ENCODE peak calls at places on chromosomes 13 and 19, in nine cellular contexts. One of them, this sample, is unnamed. For H3K4me1, the result is how much of the 10 kb centered on the place peaks cover.

GRCh38 chr13:94195715-94196114 is 283.8 kb downstream of the DCT start:
- DNase-seq in psoas muscle: no peak
- DNase-seq in CD8-positive, alpha-beta T cell: no peak
- DNase-seq in H1: no peak
- DNase-seq in spleen: no peak
- DNase-seq in ovary: no peak
- DNase-seq in right atrium auricular region: no peak
- DNase-seq in heart left ventricle: no peak
- DNase-seq in astrocyte: peak
- DNase-seq in this sample: peak

GRCh38 chr13:33004454-33004853 is 11.8 kb upstream of the KL start:
- DNase-seq in psoas muscle: peak
- DNase-seq in CD8-positive, alpha-beta T cell: no peak
- DNase-seq in H1: no peak
- DNase-seq in spleen: no peak
- DNase-seq in ovary: no peak
- DNase-seq in right atrium auricular region: no peak
- DNase-seq in heart left ventricle: peak
- DNase-seq in astrocyte: no peak
- DNase-seq in this sample: no peak

GRCh38 chr13:62320129-62320724 is 904.6 kb upstream of the PCDH20 start:
- DNase-seq in psoas muscle: no peak
- DNase-seq in CD8-positive, alpha-beta T cell: no peak
- DNase-seq in H1: no peak
- DNase-seq in spleen: no peak
- DNase-seq in ovary: no peak
- DNase-seq in right atrium auricular region: no peak
- DNase-seq in heart left ventricle: no peak
- DNase-seq in astrocyte: peak
- DNase-seq in this sample: peak

GRCh38 chr19:12757544-12758274 is 6.1 kb downstream of the BEST2 start:
- DNase-seq in psoas muscle: peak
- DNase-seq in CD8-positive, alpha-beta T cell: peak
- DNase-seq in H1: peak
- DNase-seq in spleen: peak
- DNase-seq in ovary: peak
- DNase-seq in right atrium auricular region: peak
- DNase-seq in heart left ventricle: peak
- DNase-seq in astrocyte: peak
- DNase-seq in this sample: peak

GRCh38 chr13:39401756-39402155 is 201.2 kb downstream of the LHFPL6 start:
- DNase-seq in psoas muscle: no peak
- DNase-seq in CD8-positive, alpha-beta T cell: no peak
- DNase-seq in H1: no peak
- DNase-seq in spleen: no peak
- DNase-seq in ovary: no peak
- DNase-seq in right atrium auricular region: no peak
- DNase-seq in heart left ventricle: no peak
- DNase-seq in astrocyte: peak
- DNase-seq in this sample: no peak

GRCh38 chr13:35891973-35892441 is 239.2 kb downstream of the DCLK1 start:
- DNase-seq in psoas muscle: no peak
- DNase-seq in CD8-positive, alpha-beta T cell: no peak
- DNase-seq in H1: no peak
- DNase-seq in spleen: no peak
- DNase-seq in ovary: no peak
- DNase-seq in right atrium auricular region: no peak
- DNase-seq in heart left ventricle: no peak
- DNase-seq in astrocyte: peak
- DNase-seq in this sample: peak

GRCh38 chr13:107023335-107023734 is 455.4 kb upstream of the ARGLU1 start:
- DNase-seq in psoas muscle: no peak
- DNase-seq in CD8-positive, alpha-beta T cell: no peak
- DNase-seq in H1: no peak
- DNase-seq in spleen: no peak
- DNase-seq in ovary: no peak
- DNase-seq in right atrium auricular region: no peak
- DNase-seq in heart left ventricle: no peak
- DNase-seq in astrocyte: no peak
- DNase-seq in this sample: no peak

GRCh38 chr19:572891-573825 is 762 bp downstream of the BSG start:
- DNase-seq in psoas muscle: peak
- DNase-seq in CD8-positive, alpha-beta T cell: no peak
- DNase-seq in H1: no peak
- DNase-seq in spleen: peak
- DNase-seq in ovary: peak
- DNase-seq in right atrium auricular region: no peak
- DNase-seq in heart left ventricle: no peak
- DNase-seq in astrocyte: no peak
- DNase-seq in this sample: no peak

GRCh38 chr13:76331948-76332712 is 554.1 kb downstream of the KCTD12 start:
- DNase-seq in psoas muscle: no peak
- DNase-seq in CD8-positive, alpha-beta T cell: no peak
- DNase-seq in H1: no peak
- DNase-seq in spleen: no peak
- DNase-seq in ovary: no peak
- DNase-seq in right atrium auricular region: no peak
- DNase-seq in heart left ventricle: no peak
- DNase-seq in astrocyte: peak
- DNase-seq in this sample: no peak

GRCh38 chr19:47538812-47539211 is 23.9 kb upstream of the NAPA start:
- DNase-seq in psoas muscle: no peak
- DNase-seq in CD8-positive, alpha-beta T cell: no peak
- DNase-seq in H1: no peak
- DNase-seq in spleen: no peak
- DNase-seq in ovary: no peak
- DNase-seq in right atrium auricular region: no peak
- DNase-seq in heart left ventricle: no peak
- DNase-seq in astrocyte: no peak
- DNase-seq in this sample: no peak

GRCh38 chr19:50933640-50934039 is 19.2 kb downstream of the KLK5 start:
- DNase-seq in psoas muscle: no peak
- DNase-seq in CD8-positive, alpha-beta T cell: no peak
- DNase-seq in H1: no peak
- DNase-seq in spleen: no peak
- DNase-seq in ovary: no peak
- DNase-seq in right atrium auricular region: no peak
- DNase-seq in heart left ventricle: no peak
- DNase-seq in astrocyte: peak
- DNase-seq in this sample: peak

GRCh38 chr19:42285546-42285945 is 16.4 kb upstream of the PRR19 start:
- DNase-seq in psoas muscle: no peak
- DNase-seq in CD8-positive, alpha-beta T cell: no peak
- DNase-seq in H1: no peak
- DNase-seq in spleen: peak
- DNase-seq in ovary: peak
- DNase-seq in right atrium auricular region: no peak
- DNase-seq in heart left ventricle: no peak
- DNase-seq in astrocyte: no peak
- DNase-seq in this sample: no peak
- TF ChIP-seq CTCF in psoas muscle: no peak
- TF ChIP-seq CTCF in CD8-positive, alpha-beta T cell: no peak
- TF ChIP-seq CTCF in H1: peak
- TF ChIP-seq CTCF in spleen: no peak
- TF ChIP-seq CTCF in ovary: no peak
- TF ChIP-seq CTCF in right atrium auricular region: no peak
- TF ChIP-seq CTCF in heart left ventricle: no peak
- TF ChIP-seq CTCF in astrocyte: no peak
- TF ChIP-seq CTCF in this sample: no peak

DNA sequence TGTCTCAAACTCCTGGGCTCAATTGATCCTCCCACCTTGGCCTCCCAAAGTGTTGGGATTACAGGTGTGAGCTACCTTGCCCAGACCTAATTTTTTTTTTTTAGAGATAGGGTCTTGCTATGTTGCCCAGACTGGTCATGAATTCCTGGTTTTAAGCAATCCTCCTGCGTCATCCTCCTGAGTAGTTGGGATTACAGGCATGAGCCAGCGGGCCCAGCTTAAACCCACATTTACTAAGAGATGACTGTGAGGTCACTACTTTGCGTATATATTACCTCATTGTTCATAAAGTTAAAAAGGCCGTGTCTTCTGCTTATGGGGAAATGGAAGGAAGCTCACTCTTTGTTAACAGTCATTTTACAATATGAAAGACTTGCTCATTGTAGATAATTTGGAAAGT is 39.6 kb upstream of the C1QTNF9 start:
- DNase-seq in psoas muscle: no peak
- DNase-seq in CD8-positive, alpha-beta T cell: no peak
- DNase-seq in H1: no peak
- DNase-seq in spleen: no peak
- DNase-seq in ovary: no peak
- DNase-seq in right atrium auricular region: peak
- DNase-seq in heart left ventricle: no peak
- DNase-seq in astrocyte: no peak
- DNase-seq in this sample: no peak
- H3K4me1 ChIP-seq in psoas muscle: under half
- H3K4me1 ChIP-seq in CD8-positive, alpha-beta T cell: half or more
- H3K4me1 ChIP-seq in H1: under half
- H3K4me1 ChIP-seq in spleen: half or more
- H3K4me1 ChIP-seq in ovary: under half
- H3K4me1 ChIP-seq in right atrium auricular region: half or more
- H3K4me1 ChIP-seq in heart left ventricle: under half
- H3K4me1 ChIP-seq in astrocyte: under half
- H3K4me1 ChIP-seq in this sample: under half

DNA sequence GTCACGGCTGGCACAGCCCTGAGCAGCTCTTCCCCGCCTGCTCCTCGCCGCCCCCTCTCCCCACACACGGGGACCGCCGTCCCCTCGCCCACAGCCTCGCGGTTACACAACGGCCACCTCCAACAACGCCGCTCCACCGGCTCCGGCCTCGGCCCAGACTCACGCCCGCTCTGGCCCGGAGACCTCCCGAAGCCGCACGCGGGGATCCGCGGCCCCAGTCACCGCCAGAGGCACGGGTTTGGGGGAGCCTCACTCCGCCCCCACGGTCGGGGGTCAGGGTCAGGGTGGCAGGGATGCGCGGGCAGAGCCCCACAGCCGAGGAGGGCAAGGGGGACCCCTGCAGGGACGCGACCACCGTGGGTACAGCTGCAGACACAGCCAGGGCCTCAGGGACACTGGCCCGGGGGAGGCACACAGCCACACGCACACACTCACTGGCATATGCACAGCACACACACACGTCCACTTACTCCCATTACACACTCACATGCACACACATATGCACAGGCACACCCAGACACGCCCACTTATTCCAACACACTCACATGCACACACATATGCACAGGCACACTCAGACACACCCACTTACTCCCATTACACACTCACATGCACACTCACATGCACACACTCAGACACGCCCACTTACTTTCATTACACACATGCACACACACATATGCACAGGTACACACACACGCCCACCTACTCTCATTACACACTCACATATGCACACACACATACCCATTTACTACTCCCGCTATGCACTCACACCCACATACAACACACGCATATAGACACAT is 1.6 kb downstream of the TTYH1 start:
- DNase-seq in psoas muscle: no peak
- DNase-seq in CD8-positive, alpha-beta T cell: no peak
- DNase-seq in H1: no peak
- DNase-seq in spleen: no peak
- DNase-seq in ovary: no peak
- DNase-seq in right atrium auricular region: no peak
- DNase-seq in heart left ventricle: no peak
- DNase-seq in astrocyte: no peak
- DNase-seq in this sample: no peak
- H3K27ac ChIP-seq in psoas muscle: no peak
- H3K27ac ChIP-seq in CD8-positive, alpha-beta T cell: no peak
- H3K27ac ChIP-seq in H1: no peak
- H3K27ac ChIP-seq in spleen: no peak
- H3K27ac ChIP-seq in ovary: no peak
- H3K27ac ChIP-seq in right atrium auricular region: no peak
- H3K27ac ChIP-seq in heart left ventricle: no peak
- H3K27ac ChIP-seq in astrocyte: no peak
- H3K27ac ChIP-seq in this sample: no peak

GRCh38 chr19:14073925-14074838 is 1.6 kb downstream of the MISP3 start:
- DNase-seq in psoas muscle: no peak
- DNase-seq in CD8-positive, alpha-beta T cell: no peak
- DNase-seq in H1: peak
- DNase-seq in spleen: peak
- DNase-seq in ovary: peak
- DNase-seq in right atrium auricular region: peak
- DNase-seq in heart left ventricle: no peak
- DNase-seq in astrocyte: no peak
- DNase-seq in this sample: peak

GRCh38 chr19:14078406-14078805 is 5.8 kb downstream of the MISP3 start:
- DNase-seq in psoas muscle: no peak
- DNase-seq in CD8-positive, alpha-beta T cell: no peak
- DNase-seq in H1: no peak
- DNase-seq in spleen: no peak
- DNase-seq in ovary: no peak
- DNase-seq in right atrium auricular region: no peak
- DNase-seq in heart left ventricle: no peak
- DNase-seq in astrocyte: no peak
- DNase-seq in this sample: no peak

GRCh38 chr19:14070268-14071050 is 2.1 kb upstream of the MISP3 start:
- DNase-seq in psoas muscle: no peak
- DNase-seq in CD8-positive, alpha-beta T cell: no peak
- DNase-seq in H1: no peak
- DNase-seq in spleen: no peak
- DNase-seq in ovary: no peak
- DNase-seq in right atrium auricular region: peak
- DNase-seq in heart left ventricle: no peak
- DNase-seq in astrocyte: no peak
- DNase-seq in this sample: no peak

GRCh38 chr19:14072535-14073231 is at the start of gene MISP3:
- DNase-seq in psoas muscle: peak
- DNase-seq in CD8-positive, alpha-beta T cell: no peak
- DNase-seq in H1: no peak
- DNase-seq in spleen: peak
- DNase-seq in ovary: no peak
- DNase-seq in right atrium auricular region: no peak
- DNase-seq in heart left ventricle: peak
- DNase-seq in astrocyte: peak
- DNase-seq in this sample: peak

DNA sequence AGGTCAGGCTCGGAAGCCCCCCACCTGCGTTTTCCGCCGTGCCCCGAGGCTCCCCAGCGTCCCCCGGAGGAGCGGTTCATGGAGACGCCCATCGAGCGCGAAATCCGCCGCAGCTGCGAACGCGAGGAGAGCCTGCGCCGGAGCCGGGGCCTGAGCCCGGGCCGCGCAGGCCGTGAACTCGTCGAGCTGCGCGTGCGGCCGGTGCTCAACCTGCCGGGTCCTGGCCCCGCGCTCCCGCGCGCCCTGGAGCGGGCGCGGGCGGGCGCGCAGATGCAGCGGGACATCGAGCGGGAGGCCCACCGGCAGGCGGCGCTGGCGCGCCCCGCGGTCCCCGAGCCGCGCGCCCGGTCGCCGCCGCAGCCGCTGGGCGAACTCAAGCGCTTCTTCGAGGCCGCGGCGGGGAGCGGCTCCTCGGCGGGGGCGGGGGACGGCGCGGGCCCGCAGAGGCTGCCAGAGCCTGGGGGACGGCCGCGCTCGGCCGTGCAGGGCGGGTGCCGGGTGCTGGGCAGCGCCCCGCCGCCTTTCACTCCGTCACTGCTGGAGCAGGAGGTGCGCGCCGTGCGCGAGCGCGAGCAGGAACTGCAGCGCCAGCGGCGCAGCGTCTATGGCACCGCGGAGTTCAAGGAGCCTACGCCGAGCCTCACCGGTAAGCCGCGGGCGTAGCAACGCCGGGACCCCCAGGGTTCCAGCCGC is 792 bp downstream of the MISP3 start:
- DNase-seq in psoas muscle: peak
- DNase-seq in CD8-positive, alpha-beta T cell: peak
- DNase-seq in H1: peak
- DNase-seq in spleen: peak
- DNase-seq in ovary: peak
- DNase-seq in right atrium auricular region: peak
- DNase-seq in heart left ventricle: peak
- DNase-seq in astrocyte: peak
- DNase-seq in this sample: peak
- TF ChIP-seq CTCF in psoas muscle: peak
- TF ChIP-seq CTCF in CD8-positive, alpha-beta T cell: no peak
- TF ChIP-seq CTCF in H1: peak
- TF ChIP-seq CTCF in spleen: peak
- TF ChIP-seq CTCF in ovary: peak
- TF ChIP-seq CTCF in right atrium auricular region: peak
- TF ChIP-seq CTCF in heart left ventricle: no peak
- TF ChIP-seq CTCF in astrocyte: peak
- TF ChIP-seq CTCF in this sample: peak

This sample was measured in foreskin keratinocyte.